ENCODE peak calls at places on chromosome 20, in five cellular contexts. One of them, this sample, is unnamed.

GRCh38 chr20:14921546-14921945 is 584.1 kb upstream of the FLRT3 start:
- DNase-seq in stomach: no peak
- DNase-seq in progenitor cell of endocrine pancreas: no peak
- DNase-seq in endothelial cell: no peak
- DNase-seq in mesothelial cell of epicardium: no peak
- DNase-seq in this sample: no peak

GRCh38 chr20:856361-856775 is 22.9 kb downstream of the FAM110A start:
- DNase-seq in progenitor cell of endocrine pancreas: no peak
- DNase-seq in stomach: no peak
- DNase-seq in endothelial cell: no peak
- DNase-seq in mesothelial cell of epicardium: no peak
- DNase-seq in this sample: no peak

GRCh38 chr20:1087311-1087710 is 31.1 kb upstream of the PSMF1 start:
- DNase-seq in endothelial cell: no peak
- DNase-seq in stomach: no peak
- DNase-seq in mesothelial cell of epicardium: no peak
- DNase-seq in progenitor cell of endocrine pancreas: no peak
- DNase-seq in this sample: no peak

GRCh38 chr20:10131612-10132345 is 86.9 kb upstream of the SNAP25 start:
- DNase-seq in mesothelial cell of epicardium: peak
- DNase-seq in endothelial cell: no peak
- DNase-seq in stomach: peak
- DNase-seq in progenitor cell of endocrine pancreas: no peak
- DNase-seq in this sample: peak

GRCh38 chr20:10848810-10849370 is 175.1 kb upstream of the JAG1 start:
- DNase-seq in mesothelial cell of epicardium: no peak
- DNase-seq in progenitor cell of endocrine pancreas: no peak
- DNase-seq in endothelial cell: no peak
- DNase-seq in stomach: no peak
- DNase-seq in this sample: no peak

GRCh38 chr20:61850926-61851900 is 214.5 kb downstream of the TAF4 start:
- DNase-seq in mesothelial cell of epicardium: no peak
- DNase-seq in endothelial cell: no peak
- DNase-seq in stomach: no peak
- DNase-seq in progenitor cell of endocrine pancreas: no peak
- DNase-seq in this sample: no peak

GRCh38 chr20:407097-407952 is 774 bp upstream of the RBCK1 start:
- DNase-seq in endothelial cell: peak
- DNase-seq in mesothelial cell of epicardium: peak
- DNase-seq in stomach: peak
- DNase-seq in progenitor cell of endocrine pancreas: peak
- DNase-seq in this sample: peak

GRCh38 chr20:38272398-38272797 is 11.9 kb upstream of the KIAA1755 start:
- DNase-seq in stomach: no peak
- DNase-seq in progenitor cell of endocrine pancreas: no peak
- DNase-seq in mesothelial cell of epicardium: no peak
- DNase-seq in endothelial cell: no peak
- DNase-seq in this sample: no peak

GRCh38 chr20:61767776-61768494 is 297.7 kb downstream of the TAF4 start:
- DNase-seq in progenitor cell of endocrine pancreas: no peak
- DNase-seq in mesothelial cell of epicardium: no peak
- DNase-seq in endothelial cell: no peak
- DNase-seq in stomach: no peak
- DNase-seq in this sample: no peak

GRCh38 chr20:50815162-50815989 is 20.5 kb downstream of the BCAS4 start:
- DNase-seq in endothelial cell: no peak
- DNase-seq in mesothelial cell of epicardium: no peak
- DNase-seq in stomach: no peak
- DNase-seq in progenitor cell of endocrine pancreas: no peak
- DNase-seq in this sample: no peak

GRCh38 chr20:5364136-5364821 is 47.5 kb upstream of the PROKR2 start:
- DNase-seq in stomach: no peak
- DNase-seq in endothelial cell: no peak
- DNase-seq in progenitor cell of endocrine pancreas: no peak
- DNase-seq in mesothelial cell of epicardium: no peak
- DNase-seq in this sample: no peak

GRCh38 chr20:10419550-10420133 is 14.4 kb downstream of the MKKS start:
- DNase-seq in stomach: no peak
- DNase-seq in progenitor cell of endocrine pancreas: no peak
- DNase-seq in mesothelial cell of epicardium: no peak
- DNase-seq in endothelial cell: no peak
- DNase-seq in this sample: no peak

GRCh38 chr20:1029980-1030379 is 27.9 kb upstream of the RSPO4 start:
- DNase-seq in progenitor cell of endocrine pancreas: no peak
- DNase-seq in mesothelial cell of epicardium: no peak
- DNase-seq in endothelial cell: no peak
- DNase-seq in stomach: no peak
- DNase-seq in this sample: no peak

GRCh38 chr20:63126876-63127699 is 88.8 kb downstream of the YTHDF1 start:
- DNase-seq in mesothelial cell of epicardium: peak
- DNase-seq in progenitor cell of endocrine pancreas: no peak
- DNase-seq in stomach: no peak
- DNase-seq in endothelial cell: no peak
- DNase-seq in this sample: peak

GRCh38 chr20:34536798-34537394 is 20.7 kb downstream of the DYNLRB1 start:
- DNase-seq in stomach: peak
- DNase-seq in mesothelial cell of epicardium: no peak
- DNase-seq in endothelial cell: peak
- DNase-seq in progenitor cell of endocrine pancreas: no peak
- DNase-seq in this sample: peak

GRCh38 chr20:32421290-32421689 is 63.2 kb downstream of the ASXL1 start:
- DNase-seq in stomach: no peak
- DNase-seq in mesothelial cell of epicardium: no peak
- DNase-seq in endothelial cell: no peak
- DNase-seq in progenitor cell of endocrine pancreas: no peak
- DNase-seq in this sample: no peak

GRCh38 chr20:50038169-50038568 is 55.4 kb downstream of the SNAI1 start:
- DNase-seq in progenitor cell of endocrine pancreas: no peak
- DNase-seq in endothelial cell: no peak
- DNase-seq in mesothelial cell of epicardium: no peak
- DNase-seq in stomach: no peak
- DNase-seq in this sample: no peak

GRCh38 chr20:12201289-12201991 is 283.7 kb downstream of the BTBD3 start:
- DNase-seq in endothelial cell: no peak
- DNase-seq in mesothelial cell of epicardium: no peak
- DNase-seq in stomach: no peak
- DNase-seq in progenitor cell of endocrine pancreas: no peak
- DNase-seq in this sample: no peak

GRCh38 chr20:58980711-58981563 is at the start of gene NELFCD:
- DNase-seq in progenitor cell of endocrine pancreas: peak
- DNase-seq in endothelial cell: peak
- DNase-seq in mesothelial cell of epicardium: peak
- DNase-seq in stomach: peak
- DNase-seq in this sample: peak

GRCh38 chr20:5039255-5039657 is 37.9 kb upstream of the SLC23A2 start:
- DNase-seq in stomach: no peak
- DNase-seq in endothelial cell: no peak
- DNase-seq in progenitor cell of endocrine pancreas: no peak
- DNase-seq in mesothelial cell of epicardium: no peak
- DNase-seq in this sample: no peak

DNA sequence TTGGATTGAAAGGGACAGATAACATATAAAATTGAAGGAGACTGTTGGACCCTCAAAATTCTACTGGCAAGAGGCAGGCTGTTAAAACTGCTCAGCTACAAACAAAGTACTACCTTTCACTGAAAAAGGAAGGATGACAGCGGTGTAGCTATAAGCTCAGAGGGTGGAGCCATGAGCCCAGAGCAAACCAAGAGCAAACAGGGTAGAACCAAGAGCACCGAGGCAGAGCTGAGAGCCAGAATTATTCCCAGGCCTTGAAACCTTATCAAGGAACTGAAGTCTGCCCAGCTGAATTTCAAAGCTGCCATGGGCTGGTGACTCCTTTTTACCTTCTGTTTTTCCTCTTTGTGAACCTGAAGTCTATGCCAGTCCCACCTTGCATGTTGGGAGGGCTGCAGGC is 74.7 kb upstream of the SLC4A11 start:
- DNase-seq in stomach: no peak
- DNase-seq in endothelial cell: no peak
- DNase-seq in progenitor cell of endocrine pancreas: no peak
- DNase-seq in mesothelial cell of epicardium: no peak
- DNase-seq in this sample: no peak
- TF ChIP-seq CTCF in stomach: no peak
- TF ChIP-seq CTCF in endothelial cell: no peak
- TF ChIP-seq CTCF in progenitor cell of endocrine pancreas: no peak
- TF ChIP-seq CTCF in mesothelial cell of epicardium: no peak
- TF ChIP-seq CTCF in this sample: no peak

GRCh38 chr20:48298424-48298823 is 513.1 kb upstream of the SULF2 start:
- DNase-seq in progenitor cell of endocrine pancreas: no peak
- DNase-seq in endothelial cell: no peak
- DNase-seq in mesothelial cell of epicardium: no peak
- DNase-seq in stomach: no peak
- DNase-seq in this sample: no peak
- TF ChIP-seq CTCF in progenitor cell of endocrine pancreas: no peak
- TF ChIP-seq CTCF in endothelial cell: no peak
- TF ChIP-seq CTCF in mesothelial cell of epicardium: no peak
- TF ChIP-seq CTCF in stomach: no peak
- TF ChIP-seq CTCF in this sample: no peak

GRCh38 chr20:25532015-25532751 is 53.1 kb downstream of the NINL start:
- DNase-seq in progenitor cell of endocrine pancreas: no peak
- DNase-seq in endothelial cell: peak
- DNase-seq in stomach: no peak
- DNase-seq in mesothelial cell of epicardium: no peak
- DNase-seq in this sample: peak
- TF ChIP-seq CTCF in progenitor cell of endocrine pancreas: no peak
- TF ChIP-seq CTCF in endothelial cell: no peak
- TF ChIP-seq CTCF in stomach: no peak
- TF ChIP-seq CTCF in mesothelial cell of epicardium: no peak
- TF ChIP-seq CTCF in this sample: peak

GRCh38 chr20:53205046-53205445 is 232.9 kb downstream of the TSHZ2 start:
- DNase-seq in stomach: no peak
- DNase-seq in endothelial cell: no peak
- DNase-seq in mesothelial cell of epicardium: no peak
- DNase-seq in progenitor cell of endocrine pancreas: no peak
- DNase-seq in this sample: no peak

GRCh38 chr20:53202781-53203180 is 230.6 kb downstream of the TSHZ2 start:
- DNase-seq in progenitor cell of endocrine pancreas: no peak
- DNase-seq in stomach: no peak
- DNase-seq in mesothelial cell of epicardium: no peak
- DNase-seq in endothelial cell: no peak
- DNase-seq in this sample: no peak

GRCh38 chr20:53195882-53196610 is 223.9 kb downstream of the TSHZ2 start:
- DNase-seq in endothelial cell: no peak
- DNase-seq in stomach: no peak
- DNase-seq in mesothelial cell of epicardium: no peak
- DNase-seq in progenitor cell of endocrine pancreas: no peak
- DNase-seq in this sample: no peak

GRCh38 chr20:53201588-53201987 is 229.4 kb downstream of the TSHZ2 start:
- DNase-seq in endothelial cell: no peak
- DNase-seq in stomach: no peak
- DNase-seq in progenitor cell of endocrine pancreas: no peak
- DNase-seq in mesothelial cell of epicardium: no peak
- DNase-seq in this sample: no peak
- TF ChIP-seq CTCF in endothelial cell: no peak
- TF ChIP-seq CTCF in stomach: no peak
- TF ChIP-seq CTCF in progenitor cell of endocrine pancreas: no peak
- TF ChIP-seq CTCF in mesothelial cell of epicardium: no peak
- TF ChIP-seq CTCF in this sample: no peak

DNA sequence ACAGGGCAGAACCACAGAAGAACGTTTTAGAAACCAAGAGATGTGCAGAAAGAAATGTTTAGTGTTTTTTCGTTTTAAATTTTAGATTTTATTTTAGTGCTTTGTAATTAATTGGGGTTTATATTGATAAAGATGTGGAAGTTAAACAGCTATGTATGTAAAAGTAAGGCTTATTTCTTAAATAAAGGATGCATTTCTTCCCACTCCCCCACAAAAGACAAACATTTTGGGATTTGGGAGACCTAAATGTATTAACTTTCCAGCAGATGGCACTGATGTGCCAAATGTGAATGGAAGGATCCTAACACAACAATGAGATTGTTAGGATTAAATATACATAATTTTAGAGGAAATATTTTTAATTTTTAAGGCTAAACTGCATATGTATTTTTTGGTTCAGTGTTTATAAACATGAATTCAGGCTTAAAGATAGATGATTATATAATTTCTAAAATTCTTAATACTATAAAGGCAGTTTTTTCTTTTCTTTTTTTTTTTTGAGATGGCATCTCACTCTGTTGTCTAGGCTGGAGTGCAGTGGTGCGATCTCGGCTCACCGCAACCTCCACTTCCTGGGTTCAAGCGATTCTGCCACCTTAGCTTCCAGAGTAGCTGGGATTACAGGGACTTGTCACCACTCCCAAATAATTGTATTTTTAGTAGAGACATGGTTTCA is 12.0 kb downstream of the PFDN4 start:
- DNase-seq in stomach: no peak
- DNase-seq in progenitor cell of endocrine pancreas: no peak
- DNase-seq in mesothelial cell of epicardium: no peak
- DNase-seq in endothelial cell: no peak
- DNase-seq in this sample: no peak
- TF ChIP-seq CTCF in stomach: peak
- TF ChIP-seq CTCF in progenitor cell of endocrine pancreas: peak
- TF ChIP-seq CTCF in mesothelial cell of epicardium: peak
- TF ChIP-seq CTCF in endothelial cell: peak
- TF ChIP-seq CTCF in this sample: peak

GRCh38 chr20:19688031-19688806 is 69.8 kb upstream of the RIN2 start:
- DNase-seq in stomach: peak
- DNase-seq in endothelial cell: peak
- DNase-seq in progenitor cell of endocrine pancreas: peak
- DNase-seq in mesothelial cell of epicardium: no peak
- DNase-seq in this sample: peak
- TF ChIP-seq CTCF in stomach: peak
- TF ChIP-seq CTCF in endothelial cell: no peak
- TF ChIP-seq CTCF in progenitor cell of endocrine pancreas: peak
- TF ChIP-seq CTCF in mesothelial cell of epicardium: no peak
- TF ChIP-seq CTCF in this sample: peak

GRCh38 chr20:60009826-60010616 is 51.8 kb downstream of the CDH26 start:
- DNase-seq in stomach: no peak
- DNase-seq in mesothelial cell of epicardium: no peak
- DNase-seq in progenitor cell of endocrine pancreas: no peak
- DNase-seq in endothelial cell: no peak
- DNase-seq in this sample: no peak
- TF ChIP-seq CTCF in stomach: no peak
- TF ChIP-seq CTCF in mesothelial cell of epicardium: no peak
- TF ChIP-seq CTCF in progenitor cell of endocrine pancreas: peak
- TF ChIP-seq CTCF in endothelial cell: peak
- TF ChIP-seq CTCF in this sample: no peak

DNA sequence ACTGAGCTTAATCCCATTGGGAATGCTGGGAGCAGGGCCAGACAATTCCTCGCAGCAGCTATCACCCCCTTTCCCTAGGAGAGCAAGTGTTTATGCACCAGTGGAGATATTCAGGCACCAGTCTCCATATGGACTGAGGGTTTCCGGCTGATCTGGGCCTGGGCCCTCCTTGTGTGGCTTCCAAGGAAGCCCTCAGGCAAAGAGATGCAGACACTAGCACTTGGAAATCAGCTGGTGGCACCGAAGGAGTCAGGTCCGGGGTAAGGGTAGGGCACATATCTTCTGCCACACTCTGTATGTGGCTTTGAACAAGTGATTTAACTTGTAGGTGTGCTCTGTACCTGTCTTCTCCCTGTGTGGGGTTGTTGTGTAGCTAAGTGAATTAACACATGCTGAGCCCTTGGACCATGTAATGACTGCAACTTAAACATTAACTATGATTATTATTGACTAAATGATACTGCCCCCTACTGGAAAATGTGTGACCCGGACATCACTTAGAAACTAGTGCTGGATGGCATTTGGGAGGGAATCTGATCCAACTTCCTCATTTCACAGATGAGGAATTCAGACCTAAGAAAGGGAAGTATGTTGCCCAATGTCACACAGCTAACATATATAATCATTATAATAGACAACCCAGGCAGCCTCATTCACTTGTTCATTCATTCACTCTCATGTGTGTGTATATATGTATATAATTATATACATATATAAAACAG is 19.3 kb upstream of the WFDC2 start:
- DNase-seq in progenitor cell of endocrine pancreas: no peak
- DNase-seq in endothelial cell: peak
- DNase-seq in mesothelial cell of epicardium: no peak
- DNase-seq in stomach: no peak
- DNase-seq in this sample: no peak
- TF ChIP-seq CTCF in progenitor cell of endocrine pancreas: peak
- TF ChIP-seq CTCF in endothelial cell: peak
- TF ChIP-seq CTCF in mesothelial cell of epicardium: peak
- TF ChIP-seq CTCF in stomach: peak
- TF ChIP-seq CTCF in this sample: peak

This sample was measured in glutamatergic neuron.